ENCODE peak calls at places on chromosomes 5 and 9, in four cellular contexts. K, U, C and R are unnamed samples.

GRCh38 chr9:14303110-14303509 is 10.8 kb downstream of the NFIB start:
- DNase-seq in K (no peak), U (no peak), C (no peak), R (no peak)

GRCh38 chr5:75055727-75056144 is 3.4 kb upstream of the GCNT4 start:
- DNase-seq in K (peak), U (no peak), C (peak), R (peak)

GRCh38 chr5:149040421-149040820 is 22.4 kb downstream of the SH3TC2 start:
- DNase-seq in K (no peak), U (no peak), C (no peak), R (no peak)

GRCh38 chr9:95157491-95158151 is 159.9 kb downstream of the FANCC start:
- DNase-seq in K (peak), U (no peak), C (no peak), R (peak)

GRCh38 chr5:76086060-76086459 is 2.9 kb downstream of the SV2C start:
- DNase-seq in K (no peak), U (no peak), C (no peak), R (no peak)

GRCh38 chr5:83844320-83845068 is 123.8 kb upstream of the HAPLN1 start:
- DNase-seq in K (peak), U (no peak), C (peak), R (peak)

GRCh38 chr5:137085206-137085605 is 413.9 kb downstream of the SPOCK1 start:
- DNase-seq in K (no peak), U (no peak), C (no peak), R (no peak)

GRCh38 chr9:33138768-33139167 is 28.4 kb downstream of the B4GALT1 start:
- DNase-seq in K (no peak), U (no peak), C (no peak), R (no peak)

GRCh38 chr9:96686638-96687335 is 31.7 kb upstream of the PRXL2C start:
- DNase-seq in K (peak), U (peak), C (peak), R (peak)

GRCh38 chr5:132417461-132417860 is 48.0 kb downstream of the SLC22A5 start:
- DNase-seq in K (no peak), U (no peak), C (no peak), R (no peak)

GRCh38 chr9:94005272-94005901 is 50.2 kb upstream of the BARX1 start:
- DNase-seq in K (peak), U (no peak), C (no peak), R (no peak)

GRCh38 chr5:124602925-124603650 is 143.4 kb downstream of the ZNF608 start:
- DNase-seq in K (no peak), U (no peak), C (no peak), R (no peak)

DNA sequence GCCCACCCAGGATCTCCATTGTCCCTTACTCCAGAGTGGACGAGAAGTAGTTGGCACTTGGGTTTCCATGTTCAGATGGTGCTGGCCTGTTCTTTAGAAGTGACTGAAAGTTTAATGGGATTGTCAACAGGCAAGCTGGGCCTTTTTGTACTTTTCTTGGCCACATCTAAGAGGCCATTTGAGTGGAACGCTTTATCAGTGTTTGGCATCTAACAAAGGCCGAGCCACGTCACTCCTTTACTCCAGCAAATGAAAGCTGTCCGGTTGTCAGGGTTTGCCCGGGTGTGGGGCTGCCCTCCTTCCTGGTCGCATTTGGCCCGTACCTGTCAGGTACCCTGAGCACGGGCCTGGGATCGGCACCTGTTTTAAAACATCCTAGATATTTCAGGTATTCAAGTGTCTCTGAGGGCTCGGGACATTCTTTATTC is 71.5 kb downstream of the RCL1 start:
- DNase-seq in K (no peak), U (no peak), C (peak), R (no peak)
- H4K8ac ChIP-seq in K (no peak), U (no peak), C (no peak), R (peak)

GRCh38 chr5:108548684-108549596 is 167.0 kb upstream of the FBXL17 start:
- DNase-seq in K (no peak), U (no peak), C (no peak), R (no peak)
- H3K18ac ChIP-seq in K (peak), U (no peak), C (no peak), R (no peak)

GRCh38 chr9:37337301-37337905 is 85.1 kb upstream of the GRHPR start:
- DNase-seq in K (no peak), U (no peak), C (no peak), R (no peak)
- H3K4me3 ChIP-seq in K (no peak), U (no peak), C (no peak), R (no peak)

DNA sequence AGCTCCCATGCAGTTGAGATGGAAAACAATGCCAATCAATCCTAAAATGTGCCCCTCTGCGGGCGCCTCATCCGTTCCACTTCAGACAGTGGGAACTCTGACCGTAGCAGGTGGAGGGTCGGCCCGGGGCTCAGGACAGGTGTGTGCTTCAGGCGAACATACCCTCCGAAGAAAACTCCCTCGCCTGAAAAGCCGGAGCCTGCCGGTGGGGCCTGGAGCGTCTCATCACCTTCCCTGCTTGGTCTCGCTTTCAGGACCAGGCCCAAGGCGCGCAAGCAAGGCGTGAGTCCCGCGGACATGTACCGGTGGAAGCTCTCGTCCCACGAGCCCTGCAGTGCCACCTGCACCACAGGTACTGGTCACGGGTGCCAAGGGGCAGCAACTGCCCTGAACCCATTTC is 26.4 kb downstream of the ADAMTSL2 start:
- DNase-seq in K (no peak), U (no peak), C (no peak), R (no peak)
- H4K8ac ChIP-seq in K (no peak), U (peak), C (no peak), R (no peak)

GRCh38 chr5:136020383-136021015 is 8.3 kb upstream of the TGFBI start:
- DNase-seq in K (peak), U (no peak), C (peak), R (peak)
- H3K18ac ChIP-seq in K (peak), U (no peak), C (no peak), R (peak)

GRCh38 chr9:99069532-99069931 is 35.4 kb upstream of the TGFBR1 start:
- DNase-seq in K (no peak), U (no peak), C (no peak), R (no peak)
- H3K4me3 ChIP-seq in K (no peak), U (no peak), C (no peak), R (no peak)

GRCh38 chr5:178326054-178326715 is 93.6 kb upstream of the PHYKPL start:
- DNase-seq in K (no peak), U (no peak), C (no peak), R (peak)

GRCh38 chr5:178328826-178329225 is 96.2 kb upstream of the PHYKPL start:
- DNase-seq in K (no peak), U (no peak), C (no peak), R (no peak)

GRCh38 chr5:178327931-178328711 is 95.5 kb upstream of the PHYKPL start:
- DNase-seq in K (no peak), U (no peak), C (no peak), R (no peak)

GRCh38 chr5:178329331-178329730 is 96.7 kb upstream of the PHYKPL start:
- DNase-seq in K (no peak), U (no peak), C (no peak), R (no peak)

GRCh38 chr5:178327446-178327845 is 94.8 kb upstream of the PHYKPL start:
- DNase-seq in K (no peak), U (no peak), C (no peak), R (no peak)
- H4K8ac ChIP-seq in K (no peak), U (no peak), C (no peak), R (no peak)

GRCh38 chr5:44345871-44346270 is 43.3 kb downstream of the FGF10 start:
- DNase-seq in K (no peak), U (no peak), C (no peak), R (no peak)
- H3K18ac ChIP-seq in K (no peak), U (no peak), C (no peak), R (no peak)

GRCh38 chr5:14342306-14342705 is 199.2 kb downstream of the TRIO start:
- DNase-seq in K (peak), U (no peak), C (no peak), R (peak)
- H3K4me3 ChIP-seq in K (no peak), U (no peak), C (no peak), R (no peak)